ENCODE peak calls at places on chromosomes 13 and 19, in nine cellular contexts. C, H, S, W, K, G, Z, Y and X are unnamed samples.

GRCh38 chr13:56706485-56706884 is 434.2 kb upstream of the PRR20A start:
- DNase-seq in C (no peak), H (no peak), S (no peak), W (no peak), K (no peak), G (no peak), Z (no peak), Y (no peak), X (no peak)

GRCh38 chr19:28655054-28655453 is 557.9 kb downstream of the UQCRFS1 start:
- DNase-seq in C (no peak), H (no peak), S (no peak), W (no peak), K (no peak), G (no peak), Z (no peak), Y (no peak), X (no peak)

GRCh38 chr13:23391752-23392151 is 41.8 kb downstream of the SACS start:
- DNase-seq in C (no peak), H (no peak), S (no peak), W (no peak), K (no peak), G (no peak), Z (no peak), Y (no peak), X (no peak)

GRCh38 chr19:10523135-10523636 is 5.9 kb upstream of the S1PR5 start:
- DNase-seq in C (no peak), H (no peak), S (no peak), W (no peak), K (no peak), G (no peak), Z (no peak), Y (no peak), X (no peak)

GRCh38 chr19:55549500-55550320 is 4.4 kb upstream of the SBK3 start:
- DNase-seq in C (no peak), H (peak), S (no peak), W (no peak), K (peak), G (peak), Z (no peak), Y (peak), X (peak)

GRCh38 chr13:108214511-108215383 is 589 bp downstream of the LIG4 start:
- DNase-seq in C (peak), H (no peak), S (no peak), W (no peak), K (peak), G (no peak), Z (no peak), Y (peak), X (no peak)

GRCh38 chr13:109789262-109789661 is 2.9 kb upstream of the IRS2 start:
- DNase-seq in C (no peak), H (no peak), S (no peak), W (peak), K (no peak), G (no peak), Z (no peak), Y (no peak), X (no peak)

GRCh38 chr13:100540621-100541020 is 48.0 kb downstream of the GGACT start:
- DNase-seq in C (no peak), H (peak), S (no peak), W (no peak), K (no peak), G (no peak), Z (peak), Y (no peak), X (no peak)

GRCh38 chr13:53001444-53001843 is 27.2 kb upstream of the OLFM4 start:
- DNase-seq in C (no peak), H (no peak), S (no peak), W (no peak), K (no peak), G (no peak), Z (no peak), Y (no peak), X (no peak)

GRCh38 chr13:100051070-100051469 is 37.8 kb upstream of the PCCA start:
- DNase-seq in C (no peak), H (no peak), S (no peak), W (no peak), K (no peak), G (no peak), Z (no peak), Y (peak), X (no peak)

GRCh38 chr19:2532252-2533071 is 56.5 kb downstream of the GADD45B start:
- DNase-seq in C (no peak), H (peak), S (no peak), W (no peak), K (no peak), G (peak), Z (no peak), Y (no peak), X (no peak)

GRCh38 chr13:103883698-103884097 is 817.5 kb upstream of the SLC10A2 start:
- DNase-seq in C (no peak), H (peak), S (no peak), W (no peak), K (no peak), G (peak), Z (no peak), Y (no peak), X (no peak)

GRCh38 chr13:38767506-38768265 is 80.8 kb downstream of the FREM2 start:
- DNase-seq in C (no peak), H (no peak), S (no peak), W (no peak), K (no peak), G (no peak), Z (no peak), Y (no peak), X (no peak)

GRCh38 chr13:89574077-89574476 is 1773.4 kb upstream of the MIR17HG start:
- DNase-seq in C (no peak), H (no peak), S (no peak), W (no peak), K (no peak), G (no peak), Z (no peak), Y (no peak), X (no peak)

GRCh38 chr13:89571676-89572075 is 1775.8 kb upstream of the MIR17HG start:
- DNase-seq in C (no peak), H (no peak), S (no peak), W (no peak), K (no peak), G (no peak), Z (no peak), Y (no peak), X (no peak)

DNA sequence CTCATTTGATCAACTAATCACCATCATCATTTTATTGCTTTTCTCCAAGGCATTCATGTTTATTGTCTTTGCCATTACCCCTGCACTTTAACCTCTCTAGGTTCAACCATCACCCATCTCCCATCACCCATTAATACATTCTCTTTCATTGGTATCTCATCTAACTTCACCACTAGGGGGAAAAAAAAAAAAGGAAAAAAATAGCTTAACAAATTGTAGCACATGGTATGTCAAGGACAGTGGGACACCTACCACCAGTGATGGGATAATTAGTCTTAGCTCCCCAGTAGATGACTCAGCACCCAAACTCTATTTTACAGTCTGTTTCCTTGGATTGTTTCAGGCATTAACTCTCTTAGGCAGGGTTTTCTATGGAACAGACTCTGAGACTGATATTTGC is 1770.2 kb upstream of the MIR17HG start:
- DNase-seq in C (no peak), H (no peak), S (no peak), W (no peak), K (no peak), G (no peak), Z (no peak), Y (no peak), X (no peak)
- TF ChIP-seq CTCF in C (peak), H (no peak), S (no peak), W (no peak), K (no peak), G (peak), Z (no peak), Y (peak), X (no peak)

GRCh38 chr13:98399756-98400155 is 177.2 kb downstream of the STK24 start:
- DNase-seq in C (no peak), H (no peak), S (no peak), W (no peak), K (no peak), G (no peak), Z (no peak), Y (no peak), X (no peak)

GRCh38 chr13:98397861-98398260 is 179.0 kb downstream of the STK24 start:
- DNase-seq in C (no peak), H (no peak), S (no peak), W (no peak), K (no peak), G (no peak), Z (no peak), Y (no peak), X (no peak)

GRCh38 chr13:98396071-98396710 is 180.7 kb downstream of the STK24 start:
- DNase-seq in C (no peak), H (no peak), S (no peak), W (no peak), K (no peak), G (no peak), Z (no peak), Y (peak), X (no peak)

GRCh38 chr13:98394820-98395510 is 181.9 kb downstream of the STK24 start:
- DNase-seq in C (no peak), H (no peak), S (no peak), W (no peak), K (no peak), G (no peak), Z (no peak), Y (no peak), X (no peak)

GRCh38 chr13:98397221-98397620 is 179.7 kb downstream of the STK24 start:
- DNase-seq in C (no peak), H (peak), S (no peak), W (no peak), K (no peak), G (peak), Z (no peak), Y (no peak), X (no peak)
- TF ChIP-seq CTCF in C (no peak), H (peak), S (no peak), W (peak), K (peak), G (peak), Z (no peak), Y (no peak), X (no peak)

DNA sequence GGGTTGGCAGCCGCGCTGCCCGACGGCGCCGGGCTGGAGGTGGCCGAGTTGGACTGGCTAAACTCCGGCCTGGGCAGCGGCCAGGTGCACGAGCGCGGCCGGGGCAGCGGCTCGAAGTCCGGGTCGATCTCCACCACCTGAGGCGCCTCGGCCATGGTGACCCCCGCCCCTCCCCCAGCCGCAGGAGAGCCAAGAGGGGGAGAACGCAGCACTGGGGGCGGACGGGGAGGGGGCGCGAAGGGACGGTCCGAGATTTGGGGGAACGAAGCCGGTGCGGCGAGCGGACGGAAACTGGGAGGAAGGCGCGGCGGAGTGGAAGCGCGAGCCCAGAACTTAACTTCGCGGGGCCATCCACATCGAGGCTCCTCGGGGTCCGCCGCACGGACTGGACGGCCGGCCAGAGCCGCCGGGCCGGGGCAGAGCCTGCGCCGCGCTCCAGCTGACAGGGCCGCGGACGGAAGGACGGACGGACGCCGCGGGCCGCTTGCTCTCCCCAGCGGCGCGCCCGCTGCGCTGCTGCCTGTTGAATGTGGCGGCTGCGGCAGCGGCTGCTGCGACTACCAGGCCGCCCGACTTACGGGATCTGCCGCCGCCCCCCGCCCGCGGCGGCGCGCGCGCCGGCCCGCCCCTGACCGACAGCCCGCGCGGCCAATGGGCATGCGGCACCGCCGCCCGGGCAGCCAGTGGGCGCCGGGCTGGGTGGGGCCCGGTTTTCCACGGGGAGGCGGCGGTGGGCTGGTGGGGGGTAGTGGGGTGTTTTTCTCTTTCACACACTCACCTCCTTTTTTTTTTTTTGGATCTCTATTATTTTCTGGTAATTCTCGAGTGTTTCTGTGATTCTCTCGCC is at the start of gene FOXO1:
- DNase-seq in C (peak), H (peak), S (peak), W (peak), K (peak), G (peak), Z (peak), Y (peak), X (peak)
- TF ChIP-seq CTCF in C (no peak), H (no peak), S (no peak), W (peak), K (no peak), G (no peak), Z (no peak), Y (no peak), X (no peak)

DNA sequence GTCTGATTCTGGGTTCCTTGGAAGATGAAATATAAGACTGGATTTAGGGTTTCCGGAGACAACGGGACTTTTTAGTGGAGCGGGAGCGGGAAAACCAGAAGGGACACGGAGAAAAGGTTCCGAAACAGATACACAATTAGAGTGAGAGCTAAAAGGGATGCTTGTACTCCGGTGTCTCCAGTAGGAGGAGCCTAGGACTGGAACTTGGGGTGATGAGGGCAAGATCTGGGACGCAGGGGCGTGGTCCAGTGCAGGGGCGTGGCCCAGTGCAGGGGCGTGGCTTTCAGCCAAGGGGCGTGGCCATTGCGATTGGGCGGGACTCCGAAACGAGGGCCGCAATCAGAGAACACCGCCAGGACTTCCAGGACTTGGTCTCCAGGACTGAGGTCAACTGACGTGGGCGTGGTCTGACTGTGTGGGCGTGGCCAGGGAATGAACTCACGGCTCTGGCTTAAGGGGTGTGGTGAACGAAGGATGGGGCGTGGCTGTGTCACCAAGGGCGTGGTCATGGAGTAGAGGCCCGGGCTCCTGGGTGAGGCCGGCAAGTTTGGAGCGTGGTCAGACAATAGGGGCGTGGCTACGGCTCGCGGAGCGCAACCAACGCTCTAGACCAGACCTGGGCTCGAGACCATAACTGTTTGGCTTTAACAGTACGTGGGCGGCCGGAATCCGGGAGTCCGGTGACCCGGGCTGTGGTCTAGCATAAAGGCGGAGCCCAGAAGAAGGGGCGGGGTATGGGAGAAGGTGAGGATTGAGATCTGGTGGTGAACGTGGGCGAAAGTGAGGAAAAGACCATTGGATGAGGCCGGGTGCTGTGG is at the start of gene DKKL1:
- DNase-seq in C (peak), H (peak), S (peak), W (peak), K (peak), G (peak), Z (peak), Y (peak), X (peak)
- TF ChIP-seq CTCF in C (peak), H (peak), S (no peak), W (peak), K (peak), G (no peak), Z (peak), Y (peak), X (no peak)

GRCh38 chr19:3623716-3624115 is 2.9 kb downstream of the CACTIN start:
- DNase-seq in C (no peak), H (no peak), S (no peak), W (no peak), K (no peak), G (no peak), Z (no peak), Y (no peak), X (no peak)

GRCh38 chr19:3625996-3626472 is 556 bp downstream of the CACTIN start:
- DNase-seq in C (no peak), H (no peak), S (no peak), W (no peak), K (no peak), G (no peak), Z (no peak), Y (no peak), X (no peak)

GRCh38 chr19:3622224-3622623 is 4.4 kb downstream of the CACTIN start:
- DNase-seq in C (no peak), H (no peak), S (no peak), W (no peak), K (no peak), G (no peak), Z (no peak), Y (no peak), X (no peak)

GRCh38 chr19:3627351-3627723 is 747 bp upstream of the CACTIN start:
- DNase-seq in C (no peak), H (no peak), S (no peak), W (no peak), K (no peak), G (no peak), Z (no peak), Y (no peak), X (no peak)

DNA sequence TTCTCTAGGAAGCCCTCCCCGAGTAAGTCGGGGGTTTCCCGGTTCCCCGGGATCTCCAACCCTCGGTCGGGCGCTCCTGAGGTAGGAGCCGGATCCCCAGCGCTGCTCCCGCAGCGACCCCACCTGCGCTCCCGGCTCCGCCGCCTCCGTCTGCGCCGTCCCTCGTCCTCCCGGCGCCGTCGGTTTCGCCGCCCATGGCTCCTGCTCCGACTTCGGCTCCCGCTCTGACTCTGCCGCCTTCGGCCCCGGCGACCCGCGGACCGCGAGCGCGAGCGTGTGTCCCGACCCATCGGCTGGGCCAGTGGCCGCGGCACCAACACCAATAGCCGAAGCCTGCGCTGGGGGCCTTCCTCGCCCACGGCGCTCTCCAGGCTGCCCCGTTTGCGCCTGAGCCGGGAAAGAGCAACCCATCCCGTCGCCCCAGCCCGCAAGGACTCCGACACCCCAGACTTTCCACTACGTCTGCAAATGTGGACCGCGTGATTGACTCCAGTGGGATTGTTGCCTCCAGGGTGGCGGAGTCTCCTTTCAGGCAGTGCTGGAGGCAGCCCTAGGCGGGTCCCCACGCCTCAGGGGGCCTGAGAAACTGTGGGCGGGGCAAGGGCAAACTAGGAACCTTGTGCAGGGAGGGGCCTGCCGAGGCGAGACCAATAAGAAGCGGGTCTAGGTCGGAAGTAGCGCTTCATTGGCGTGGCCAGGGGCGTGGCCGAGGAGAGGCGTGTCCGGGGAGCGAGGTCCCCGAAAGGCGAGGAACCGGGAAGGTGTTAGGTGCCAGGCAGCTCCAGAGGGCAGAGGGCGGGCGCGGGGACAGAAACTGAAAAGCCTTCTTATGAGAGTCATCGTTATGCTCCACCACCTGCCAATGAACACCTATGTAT is at the start of gene CACTIN:
- DNase-seq in C (peak), H (peak), S (peak), W (peak), K (peak), G (peak), Z (peak), Y (peak), X (peak)
- TF ChIP-seq CTCF in C (no peak), H (no peak), S (no peak), W (no peak), K (no peak), G (no peak), Z (no peak), Y (no peak), X (no peak)

DNA sequence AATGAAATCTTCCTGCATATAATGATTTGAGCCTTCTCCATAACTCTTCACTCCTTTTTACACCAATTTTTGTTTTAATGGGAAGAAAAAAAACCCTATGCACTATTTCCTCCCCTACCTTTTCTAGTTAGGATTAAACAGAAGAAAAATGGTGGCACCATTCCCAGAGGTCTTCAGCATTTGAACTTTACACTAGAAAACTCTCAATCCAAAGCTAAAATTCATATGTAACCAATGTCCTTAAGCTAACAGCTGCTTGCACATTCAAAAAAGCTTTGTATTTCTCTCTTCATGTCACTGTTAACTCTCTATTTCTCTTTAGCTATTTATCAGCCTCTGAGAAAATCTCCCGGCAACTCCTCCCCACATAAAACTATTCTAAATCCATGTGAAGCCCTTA is 90.3 kb upstream of the UBL3 start:
- DNase-seq in C (no peak), H (no peak), S (no peak), W (no peak), K (no peak), G (no peak), Z (no peak), Y (no peak), X (no peak)
- TF ChIP-seq CTCF in C (no peak), H (no peak), S (no peak), W (no peak), K (no peak), G (no peak), Z (no peak), Y (no peak), X (no peak)